ENCODE peak calls at places on chromosomes 13 and 19, in four cellular contexts. H is K562, L is HepG2, A is GM12878. I is an unnamed sample.

GRCh38 chr13:108915634-108916497 is 286.5 kb downstream of the MYO16 start:
- DNase-seq in A (peak), H (peak), L (peak), I (no peak)

GRCh38 chr13:111346281-111346680 is 25.8 kb downstream of the TEX29 start:
- DNase-seq in A (no peak), L (no peak), H (no peak), I (no peak)

GRCh38 chr19:7004313-7004931 is 16.8 kb downstream of the MBD3L2B start:
- DNase-seq in A (no peak), L (peak), H (peak), I (no peak)

GRCh38 chr13:46648166-46648607 is 95.2 kb downstream of the LRCH1 start:
- DNase-seq in L (peak), H (peak), A (no peak), I (no peak)

GRCh38 chr19:55340784-55341147 is 1.1 kb downstream of the KMT5C start:
- DNase-seq in A (no peak), L (no peak), H (peak), I (peak)

GRCh38 chr19:14091086-14091884 is 734 bp upstream of the SAMD1 start:
- DNase-seq in L (peak), H (peak), A (no peak), I (peak)

GRCh38 chr19:6947745-6948144 is 60.4 kb downstream of the ADGRE1 start:
- DNase-seq in H (no peak), A (peak), L (peak), I (no peak)

GRCh38 chr19:29660835-29661234 is 4.4 kb upstream of the PLEKHF1 start:
- DNase-seq in L (no peak), A (no peak), H (peak), I (no peak)

GRCh38 chr13:113816925-113817859 is 46.7 kb downstream of the GAS6 start:
- DNase-seq in L (peak), A (no peak), H (peak), I (peak)

GRCh38 chr13:85298387-85298924 is 500.8 kb downstream of the SLITRK6 start:
- DNase-seq in L (no peak), H (no peak), A (no peak), I (no peak)

GRCh38 chr19:56333506-56333905 is 18.9 kb upstream of the ZSCAN5A start:
- DNase-seq in A (no peak), L (peak), H (peak), I (peak)

GRCh38 chr13:111551421-111551820 is 231.0 kb downstream of the TEX29 start:
- DNase-seq in H (no peak), L (no peak), A (no peak), I (no peak)

GRCh38 chr19:45508931-45509691 is 1.8 kb downstream of the VASP start:
- DNase-seq in L (peak), H (peak), A (peak), I (peak)

GRCh38 chr13:41780736-41781708 is 179.9 kb downstream of the VWA8 start:
- DNase-seq in L (no peak), A (no peak), H (no peak), I (no peak)

GRCh38 chr19:45670670-45671453 is 2.8 kb downstream of the GIPR start:
- DNase-seq in A (peak), L (peak), H (peak), I (peak)

GRCh38 chr13:98664047-98664446 is 87.1 kb upstream of the STK24 start:
- DNase-seq in A (no peak), L (no peak), H (peak), I (no peak)

GRCh38 chr19:58054792-58055482 is 4.1 kb upstream of the ZNF135 start:
- DNase-seq in A (no peak), L (no peak), H (no peak), I (no peak)

GRCh38 chr19:47853003-47853402 is 6.0 kb upstream of the TPRX2 start:
- DNase-seq in A (no peak), L (no peak), H (no peak), I (no peak)

GRCh38 chr13:99496322-99497142 is 4.7 kb upstream of the TM9SF2 start:
- DNase-seq in L (peak), A (peak), H (peak), I (no peak)

GRCh38 chr13:35769812-35770211 is 293.3 kb upstream of the MAB21L1 start:
- DNase-seq in H (no peak), L (no peak), A (no peak), I (no peak)

GRCh38 chr13:55602784-55603183 is 1537.9 kb upstream of the PRR20A start:
- DNase-seq in L (no peak), H (no peak), A (no peak), I (no peak)

GRCh38 chr19:40492274-40492673 is 25.5 kb downstream of the SPTBN4 start:
- DNase-seq in H (no peak), L (no peak), A (no peak), I (no peak)

GRCh38 chr19:1115646-1116420 is 12.0 kb downstream of the GPX4 start:
- DNase-seq in L (no peak), H (no peak), A (no peak), I (no peak)

GRCh38 chr19:6480843-6481415 is 658 bp downstream of the DENND1C start:
- DNase-seq in H (no peak), L (no peak), A (no peak), I (no peak)

GRCh38 chr19:47863514-47863936 is 4.5 kb downstream of the TPRX2 start:
- DNase-seq in L (peak), A (no peak), H (peak), I (peak)

GRCh38 chr19:45123440-45123850 is 30.5 kb downstream of the PPP1R37 start:
- DNase-seq in H (no peak), L (no peak), A (no peak), I (no peak)

GRCh38 chr13:110391273-110391672 is 84.2 kb downstream of the COL4A2 start:
- DNase-seq in L (no peak), H (no peak), A (no peak), I (no peak)

GRCh38 chr19:18662972-18663732 is 20.3 kb upstream of the CRTC1 start:
- DNase-seq in H (no peak), L (no peak), A (no peak), I (no peak)

GRCh38 chr19:45471116-45471865 is 3.5 kb downstream of the FOSB start:
- DNase-seq in H (no peak), A (no peak), L (no peak), I (no peak)

GRCh38 chr13:48892311-48892710 is 83.4 kb upstream of the FNDC3A start:
- DNase-seq in L (peak), H (no peak), A (no peak), I (no peak)

GRCh38 chr19:15087182-15087581 is 5.2 kb downstream of the OR1I1 start:
- DNase-seq in H (no peak), A (no peak), L (no peak), I (no peak)

GRCh38 chr13:44219808-44220544 is 153.6 kb upstream of the SERP2 start:
- DNase-seq in H (no peak), A (no peak), L (no peak), I (no peak)

GRCh38 chr13:25137624-25137892 is 34.5 kb downstream of the AMER2 start:
- DNase-seq in H (no peak), L (no peak), A (no peak), I (no peak)

GRCh38 chr13:95626768-95627167 is 17.7 kb downstream of the DZIP1 start:
- DNase-seq in A (no peak), H (no peak), L (no peak), I (no peak)

GRCh38 chr13:95629071-95629470 is 15.4 kb downstream of the DZIP1 start:
- DNase-seq in A (no peak), L (no peak), H (no peak), I (no peak)

GRCh38 chr13:95628488-95628887 is 16.0 kb downstream of the DZIP1 start:
- DNase-seq in L (no peak), H (no peak), A (no peak), I (no peak)

GRCh38 chr13:95627590-95627989 is 16.9 kb downstream of the DZIP1 start:
- DNase-seq in L (no peak), H (no peak), A (no peak), I (no peak)

DNA sequence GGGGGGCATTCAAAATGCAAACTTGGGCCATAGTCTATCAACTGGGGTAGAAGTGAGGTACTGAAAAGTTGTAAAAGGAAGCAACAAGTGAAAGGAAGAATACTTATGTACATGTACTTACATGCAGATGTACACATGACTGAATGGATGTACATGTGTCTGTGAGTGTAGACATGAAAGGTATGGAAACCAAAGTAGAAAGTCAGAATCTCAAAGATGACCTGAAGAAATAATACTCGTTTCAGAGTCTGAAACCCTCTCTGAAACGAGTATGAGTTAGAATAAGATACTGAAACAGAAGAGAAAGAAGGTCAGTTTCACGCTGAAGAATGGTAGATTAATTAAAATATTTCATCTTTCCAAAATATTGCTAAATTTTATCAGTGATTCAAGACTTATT is 13.9 kb downstream of the DZIP1 start:
- DNase-seq in L (no peak), A (no peak), H (no peak), I (no peak)
- TF ChIP-seq TAF1 in L (no peak), A (no peak), H (no peak), I (no peak)

GRCh38 chr13:105220886-105221285 is 1314.6 kb downstream of the EFNB2 start:
- DNase-seq in H (no peak), A (no peak), L (no peak), I (no peak)
- TF ChIP-seq SMC3 in H (no peak), A (no peak), L (no peak), I (no peak)

GRCh38 chr13:59730026-59730425 is 433.7 kb downstream of the DIAPH3 start:
- DNase-seq in A (no peak), L (no peak), H (no peak), I (no peak)
- TF ChIP-seq POLR2AphosphoS5 in A (no peak), L (no peak), H (no peak), I (no peak)

GRCh38 chr19:33111587-33111986 is 20.3 kb upstream of the WDR88 start:
- DNase-seq in H (no peak), A (no peak), L (no peak), I (no peak)

GRCh38 chr19:33110201-33110910 is 21.6 kb upstream of the WDR88 start:
- DNase-seq in A (no peak), H (no peak), L (no peak), I (no peak)

GRCh38 chr19:33118643-33119042 is 13.3 kb upstream of the WDR88 start:
- DNase-seq in L (no peak), H (no peak), A (no peak), I (no peak)

DNA sequence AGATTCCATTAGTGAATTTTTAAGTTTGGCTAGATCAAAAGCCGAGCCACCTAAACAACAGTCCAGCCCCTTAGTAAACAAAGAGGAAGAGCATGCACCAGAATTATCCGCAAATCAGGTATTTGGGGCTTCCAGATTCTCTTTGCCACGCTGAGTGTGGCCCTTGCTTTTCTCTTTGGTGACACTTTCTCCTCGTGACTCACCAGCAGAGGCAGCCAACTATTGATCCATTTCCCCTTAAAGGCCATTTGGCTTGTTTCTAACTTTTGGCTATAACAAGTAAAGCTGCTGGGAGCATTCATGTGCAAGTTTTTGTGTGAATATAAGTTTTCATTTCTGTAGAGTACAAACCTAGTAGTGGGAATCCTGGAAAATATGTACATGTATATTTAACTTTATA is 17.6 kb upstream of the WDR88 start:
- DNase-seq in H (no peak), A (no peak), L (no peak), I (no peak)
- TF ChIP-seq TAF1 in H (no peak), A (no peak), L (no peak), I (no peak)

GRCh38 chr13:30569901-30570576 is 47.7 kb upstream of the USPL1 start:
- DNase-seq in A (no peak), H (peak), L (peak), I (no peak)

GRCh38 chr13:30576528-30576927 is 41.2 kb upstream of the USPL1 start:
- DNase-seq in L (peak), H (peak), A (no peak), I (no peak)

GRCh38 chr13:30567072-30567471 is 50.6 kb upstream of the USPL1 start:
- DNase-seq in L (no peak), A (no peak), H (no peak), I (no peak)

GRCh38 chr13:30577381-30577780 is 40.3 kb upstream of the USPL1 start:
- DNase-seq in L (peak), H (peak), A (peak), I (no peak)

DNA sequence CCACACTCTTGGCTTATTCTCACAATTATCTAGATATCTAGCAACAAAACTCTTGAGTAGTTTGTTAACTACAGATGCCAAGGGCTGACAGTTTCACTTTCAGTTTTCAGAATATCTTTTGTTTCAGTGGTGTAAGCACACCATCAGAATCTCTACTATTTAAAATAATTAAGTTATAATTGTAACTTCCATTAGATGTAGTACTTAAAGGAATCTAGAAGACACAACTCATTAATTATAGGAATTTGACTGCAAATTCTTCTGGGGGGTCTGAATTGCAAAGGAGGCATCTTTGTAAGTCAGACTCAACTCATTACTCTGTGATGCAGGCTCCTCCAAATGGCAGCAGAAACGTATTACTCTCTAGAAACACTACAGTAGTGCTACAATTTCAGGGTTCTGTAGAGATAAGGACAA is 44.9 kb upstream of the USPL1 start:
- DNase-seq in H (no peak), A (peak), L (peak), I (peak)
- TF ChIP-seq SMC3 in H (no peak), A (peak), L (no peak), I (peak)

GRCh38 chr19:3080281-3080680 is 13.9 kb upstream of the GNA11 start:
- DNase-seq in A (no peak), L (no peak), H (peak), I (peak)
- TF ChIP-seq POLR2AphosphoS5 in A (no peak), L (no peak), H (no peak), I (no peak)

GRCh38 chr19:17469371-17470203 is 737 bp upstream of the SLC27A1 start:
- DNase-seq in A (peak), H (peak), L (peak), I (peak)

GRCh38 chr19:17467471-17468301 is 2.6 kb upstream of the SLC27A1 start:
- DNase-seq in H (no peak), L (no peak), A (no peak), I (no peak)

GRCh38 chr19:17470204-17470841 is at the start of gene SLC27A1:
- DNase-seq in A (peak), L (peak), H (peak), I (peak)

GRCh38 chr19:17469092-17469370 is 1.3 kb upstream of the SLC27A1 start:
- DNase-seq in A (no peak), L (no peak), H (no peak), I (no peak)

GRCh38 chr19:17468302-17469091 is 1.8 kb upstream of the SLC27A1 start:
- DNase-seq in A (no peak), H (no peak), L (no peak), I (no peak)
- TF ChIP-seq TAF1 in A (no peak), H (no peak), L (no peak), I (no peak)

GRCh38 chr13:91240341-91240740 is 107.1 kb upstream of the MIR17HG start:
- DNase-seq in H (no peak), L (no peak), A (no peak), I (no peak)

GRCh38 chr13:91238036-91238435 is 109.5 kb upstream of the MIR17HG start:
- DNase-seq in L (no peak), A (no peak), H (no peak), I (no peak)

GRCh38 chr13:91241249-91241648 is 106.2 kb upstream of the MIR17HG start:
- DNase-seq in A (no peak), H (no peak), L (no peak), I (no peak)

GRCh38 chr13:91245283-91245682 is 102.2 kb upstream of the MIR17HG start:
- DNase-seq in H (no peak), A (no peak), L (no peak), I (no peak)

GRCh38 chr13:91242652-91243051 is 104.8 kb upstream of the MIR17HG start:
- DNase-seq in A (no peak), H (no peak), L (no peak), I (no peak)
- TF ChIP-seq SMC3 in A (no peak), H (no peak), L (no peak), I (no peak)

I was measured in SK-N-SH.